ENCODE peak calls at places on chromosomes 16 and 17, in eight cellular contexts. D, G, T, N, U, K, C and A are unnamed samples.

GRCh38 chr16:23282508-23282907 is 19.6 kb upstream of the SCNN1B start:
- ATAC-seq in D (no peak), G (no peak), K (no peak), C (no peak), N (no peak), U (no peak), T (no peak), A (no peak)

GRCh38 chr16:12160815-12161550 is 184.4 kb downstream of the SNX29 start:
- ATAC-seq in U (peak), K (no peak), C (no peak), D (no peak), N (no peak), G (no peak), T (no peak), A (no peak)

GRCh38 chr17:36856169-36856568 is 81.1 kb upstream of the LHX1 start:
- ATAC-seq in U (no peak), K (no peak), G (no peak), D (no peak), T (no peak), N (peak), C (no peak), A (no peak)

GRCh38 chr17:40810505-40810904 is 10.7 kb upstream of the KRT28 start:
- ATAC-seq in N (no peak), C (peak), K (no peak), U (no peak), T (no peak), G (no peak), D (no peak), A (no peak)

GRCh38 chr17:42559076-42559475 is 2.9 kb upstream of the COASY start:
- ATAC-seq in G (no peak), C (no peak), U (no peak), D (no peak), K (no peak), T (no peak), N (no peak), A (no peak)

GRCh38 chr17:40307001-40307690 is 1.8 kb upstream of the RARA start:
- ATAC-seq in C (no peak), D (no peak), K (no peak), G (peak), U (no peak), T (peak), N (no peak), A (no peak)

GRCh38 chr16:58464916-58465731 is 34.8 kb upstream of the NDRG4 start:
- ATAC-seq in D (peak), G (no peak), N (no peak), K (peak), T (no peak), U (no peak), C (no peak), A (no peak)

GRCh38 chr17:38464723-38465419 is 36.6 kb downstream of the ARHGAP23 start:
- ATAC-seq in U (no peak), T (no peak), N (peak), G (peak), K (peak), D (peak), C (peak), A (peak)

GRCh38 chr17:80687819-80688218 is 143.2 kb downstream of the RPTOR start:
- ATAC-seq in U (no peak), T (no peak), D (no peak), K (no peak), G (no peak), N (no peak), C (no peak), A (no peak)

GRCh38 chr17:70905796-70906195 is 736.5 kb downstream of the KCNJ2 start:
- ATAC-seq in N (peak), G (no peak), D (no peak), T (no peak), K (peak), U (no peak), C (no peak), A (peak)

GRCh38 chr17:63440127-63440769 is 5.9 kb downstream of the CYB561 start:
- ATAC-seq in D (peak), K (no peak), C (no peak), T (peak), U (peak), G (no peak), N (no peak), A (no peak)

GRCh38 chr17:9028632-9029570 is 7.6 kb downstream of the NTN1 start:
- ATAC-seq in G (no peak), D (no peak), C (no peak), N (no peak), U (no peak), K (no peak), T (no peak), A (no peak)

GRCh38 chr16:4811773-4812172 is 9.3 kb upstream of the ROGDI start:
- ATAC-seq in K (no peak), T (no peak), G (no peak), C (peak), U (no peak), N (no peak), D (no peak), A (no peak)

GRCh38 chr16:59593256-59593655 is 859.1 kb upstream of the GOT2 start:
- ATAC-seq in T (no peak), D (no peak), U (no peak), G (no peak), N (no peak), K (no peak), C (no peak), A (no peak)

GRCh38 chr17:57599271-57600045 is 145.6 kb downstream of the CCDC182 start:
- ATAC-seq in N (no peak), U (no peak), G (no peak), C (no peak), K (no peak), T (peak), D (no peak), A (no peak)

GRCh38 chr17:51372345-51373004 is 112.1 kb downstream of the UTP18 start:
- ATAC-seq in U (peak), T (peak), D (peak), G (peak), C (peak), N (no peak), K (peak), A (peak)

GRCh38 chr16:89981414-89981813 is 32.9 kb downstream of the DEF8 start:
- ATAC-seq in T (peak), N (no peak), U (peak), G (no peak), D (no peak), K (no peak), C (no peak), A (no peak)

GRCh38 chr16:15983898-15984297 is 34.5 kb downstream of the ABCC1 start:
- ATAC-seq in U (no peak), D (no peak), N (no peak), T (no peak), G (no peak), K (peak), C (no peak), A (peak)

GRCh38 chr17:66830451-66830850 is 4.5 kb upstream of the CACNG5 start:
- ATAC-seq in N (no peak), T (no peak), K (no peak), C (no peak), D (no peak), G (no peak), U (no peak), A (no peak)

GRCh38 chr17:65170839-65171238 is 33.7 kb downstream of the RGS9 start:
- ATAC-seq in C (no peak), D (peak), U (no peak), N (peak), K (peak), G (no peak), T (no peak), A (peak)

GRCh38 chr17:18004345-18004744 is 31.7 kb downstream of the DRC3 start:
- ATAC-seq in D (no peak), T (no peak), G (no peak), U (no peak), K (no peak), N (no peak), C (no peak), A (no peak)

GRCh38 chr16:28193530-28194423 is 18.0 kb downstream of the XPO6 start:
- ATAC-seq in U (peak), C (no peak), D (no peak), K (no peak), T (peak), N (no peak), G (no peak), A (peak)

GRCh38 chr17:72931163-72931562 is 161.3 kb downstream of the SLC39A11 start:
- ATAC-seq in N (no peak), C (no peak), T (peak), G (no peak), K (no peak), D (no peak), U (peak), A (no peak)

GRCh38 chr17:1108560-1108809 is 71.3 kb downstream of the ABR start:
- ATAC-seq in N (peak), D (peak), C (peak), K (peak), U (peak), G (no peak), T (no peak), A (no peak)

GRCh38 chr16:57480127-57480753 is 6.1 kb downstream of the DOK4 start:
- ATAC-seq in C (no peak), D (peak), U (no peak), N (peak), K (peak), T (no peak), G (peak), A (peak)

GRCh38 chr17:32259596-32259995 is 6.0 kb upstream of the RHBDL3 start:
- ATAC-seq in D (no peak), C (no peak), T (no peak), N (no peak), K (no peak), U (no peak), G (no peak), A (no peak)

GRCh38 chr17:63842173-63842539 is 329 bp downstream of the SMARCD2 start:
- ATAC-seq in K (no peak), G (peak), U (peak), N (peak), D (no peak), C (peak), T (peak), A (peak)

GRCh38 chr17:79840204-79840988 is 1.2 kb upstream of the CBX4 start:
- ATAC-seq in T (no peak), N (no peak), K (no peak), C (no peak), G (no peak), D (peak), U (no peak), A (no peak)

GRCh38 chr16:2459647-2460390 is at the start of gene TEDC2:
- ATAC-seq in G (peak), C (peak), N (peak), T (peak), D (peak), K (peak), U (peak), A (peak)

GRCh38 chr16:49688298-49688697 is 167.6 kb downstream of the ZNF423 start:
- ATAC-seq in D (no peak), N (no peak), U (no peak), G (no peak), C (no peak), K (no peak), T (no peak), A (no peak)

GRCh38 chr17:81999587-81999974 is 22.2 kb downstream of the ASPSCR1 start:
- ATAC-seq in G (no peak), K (no peak), D (no peak), U (no peak), C (no peak), T (no peak), N (no peak), A (no peak)

GRCh38 chr17:72587773-72588511 is 467.1 kb downstream of the SOX9 start:
- ATAC-seq in U (peak), C (peak), K (no peak), D (no peak), T (peak), G (no peak), N (no peak), A (no peak)